ENCODE peak calls at places on chromosomes 13 and 19, in five cellular contexts. Q, B, C, J and L are unnamed samples.

GRCh38 chr19:35509018-35509652 is 4.3 kb downstream of the DMKN start:
- DNase-seq in Q (no peak), B (no peak), C (no peak), J (no peak), L (no peak)

GRCh38 chr13:49995535-49996165 is 1.2 kb upstream of the TRIM13 start:
- DNase-seq in Q (no peak), B (peak; percentile 9), C (peak; percentile 64), J (no peak), L (no peak)

GRCh38 chr19:1170938-1171754 is 2.9 kb downstream of the SBNO2 start:
- DNase-seq in Q (no peak), B (no peak), C (no peak), J (no peak), L (no peak)

GRCh38 chr13:105084931-105085330 is 1450.5 kb downstream of the EFNB2 start:
- DNase-seq in Q (no peak), B (no peak), C (no peak), J (no peak), L (no peak)

GRCh38 chr19:29329460-29330134 is 116.6 kb upstream of the UQCRFS1 start:
- DNase-seq in Q (peak; percentile 24), B (no peak), C (peak; percentile 90), J (no peak), L (peak; percentile 18)

GRCh38 chr13:114119196-114119595 is 13.2 kb downstream of the RASA3 start:
- DNase-seq in Q (no peak), B (peak; percentile 65), C (no peak), J (peak; percentile 95), L (no peak)

GRCh38 chr13:48816696-48817095 is 159.0 kb upstream of the FNDC3A start:
- DNase-seq in Q (no peak), B (no peak), C (no peak), J (peak; percentile 31), L (no peak)

GRCh38 chr13:70391678-70392077 is 283.4 kb upstream of the KLHL1 start:
- DNase-seq in Q (no peak), B (no peak), C (no peak), J (no peak), L (no peak)

GRCh38 chr13:46839399-46839798 is 42.4 kb upstream of the ESD start:
- DNase-seq in Q (no peak), B (no peak), C (no peak), J (no peak), L (no peak)

GRCh38 chr19:29576043-29576442 is 30.0 kb upstream of the POP4 start:
- DNase-seq in Q (no peak), B (no peak), C (no peak), J (peak; percentile 10), L (no peak)

GRCh38 chr19:49231804-49232203 is 74.2 kb downstream of the TRPM4 start:
- DNase-seq in Q (no peak), B (no peak), C (no peak), J (no peak), L (no peak)

GRCh38 chr19:51726049-51726448 is 2.3 kb upstream of the HAS1 start:
- DNase-seq in Q (peak; percentile 82), B (no peak), C (no peak), J (peak; percentile 41), L (no peak)

GRCh38 chr19:57637379-57637778 is 4.4 kb downstream of the ZNF211 start:
- DNase-seq in Q (no peak), B (no peak), C (no peak), J (no peak), L (no peak)

GRCh38 chr13:20435616-20436368 is 89.9 kb downstream of the CRYL1 start:
- DNase-seq in Q (no peak), B (no peak), C (no peak), J (no peak), L (no peak)

GRCh38 chr19:42516771-42517170 is 11.5 kb downstream of the CEACAM1 start:
- DNase-seq in Q (no peak), B (no peak), C (no peak), J (no peak), L (no peak)

GRCh38 chr19:19871932-19872331 is 6.2 kb downstream of the ZNF253 start:
- DNase-seq in Q (no peak), B (no peak), C (no peak), J (no peak), L (no peak)

GRCh38 chr13:25232937-25233515 is 54.3 kb downstream of the MTMR6 start:
- DNase-seq in Q (peak; percentile 18), B (peak; percentile 55), C (peak; percentile 77), J (peak; percentile 21), L (no peak)

GRCh38 chr19:7488736-7489353 is at the start of gene PEX11G:
- DNase-seq in Q (peak; percentile 99), B (peak; percentile 99), C (peak; percentile 95), J (peak; percentile 81), L (peak; percentile 63)

GRCh38 chr19:13430790-13431582 is 75.3 kb downstream of the CACNA1A start:
- DNase-seq in Q (peak; percentile 60), B (peak; percentile 39), C (peak; percentile 82), J (peak; percentile 42), L (peak; percentile 19)

DNA sequence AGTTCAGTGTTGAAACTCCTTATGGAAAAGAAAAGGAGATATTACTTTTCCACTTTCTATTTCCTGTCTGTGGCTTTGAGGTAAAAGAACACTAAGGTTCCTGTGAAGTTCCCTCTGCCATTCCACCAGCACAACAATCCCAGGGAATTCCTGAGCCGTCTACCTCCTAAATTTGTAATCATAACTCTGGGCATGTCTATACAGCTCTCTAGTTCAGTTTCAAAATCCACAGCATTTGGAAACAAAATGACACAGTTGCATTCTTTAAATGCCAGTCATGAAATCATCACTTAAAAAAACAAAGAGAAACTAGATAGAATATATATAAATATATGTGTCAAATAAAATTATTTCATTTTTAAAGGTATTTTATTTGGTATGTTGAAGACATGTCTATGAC is 9.0 kb upstream of the THSD1 start:
- DNase-seq in Q (no peak), B (no peak), C (no peak), J (peak; percentile 69), L (no peak)
- H3K4me2 ChIP-seq in Q (no peak overlapping the region), B (peak overlapping the region; percentile 6), C (no peak overlapping the region), J (peak overlapping the region; percentile 72), L (no peak overlapping the region)

DNA sequence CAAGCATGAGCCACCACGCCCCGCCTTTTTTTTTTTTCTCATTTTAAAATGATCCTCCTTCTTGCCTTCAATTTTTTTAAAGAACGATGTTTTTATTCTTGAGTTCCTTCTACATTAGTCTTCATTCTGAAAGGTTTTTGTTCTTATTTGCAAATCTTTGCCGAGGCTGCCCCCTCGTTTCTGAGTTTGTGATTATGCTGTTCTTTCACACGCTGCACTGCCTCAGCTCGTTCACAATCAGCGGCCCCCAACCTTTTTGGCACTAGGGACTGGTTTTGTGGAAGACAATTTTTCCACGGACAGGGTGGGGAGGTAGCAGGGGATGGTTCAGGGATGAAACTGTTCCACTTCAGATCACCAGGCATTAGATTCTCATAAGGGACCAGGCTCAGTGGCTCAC is 26.6 kb downstream of the ZNF787 start:
- DNase-seq in Q (no peak), B (no peak), C (no peak), J (no peak), L (no peak)
- H3K36me3 ChIP-seq in Q (peaks cover 79% of the 10 kb centered on the region), B (peaks cover 29% of the 10 kb centered on the region), C (peaks cover 5% of the 10 kb centered on the region), J (peaks cover 46% of the 10 kb centered on the region), L (no peaks in the 10 kb centered on the region)

GRCh38 chr19:16841391-16841926 is 12.3 kb downstream of the SIN3B start:
- DNase-seq in Q (no peak), B (no peak), C (no peak), J (no peak), L (no peak)

GRCh38 chr19:16834747-16835146 is 5.5 kb downstream of the SIN3B start:
- DNase-seq in Q (no peak), B (no peak), C (no peak), J (peak; percentile 28), L (no peak)

GRCh38 chr19:16831531-16831930 is 2.3 kb downstream of the SIN3B start:
- DNase-seq in Q (no peak), B (no peak), C (no peak), J (no peak), L (no peak)

GRCh38 chr19:16836906-16837362 is 7.7 kb downstream of the SIN3B start:
- DNase-seq in Q (no peak), B (no peak), C (no peak), J (no peak), L (no peak)

GRCh38 chr19:16836115-16836905 is 7.1 kb downstream of the SIN3B start:
- DNase-seq in Q (no peak), B (no peak), C (no peak), J (peak; percentile 39), L (no peak)
- H4K20me1 ChIP-seq in Q (peaks cover 3% of the 10 kb centered on the region), B (peaks cover 13% of the 10 kb centered on the region), C (no peaks in the 10 kb centered on the region), J (peaks cover 37% of the 10 kb centered on the region), L (no peaks in the 10 kb centered on the region)

GRCh38 chr19:2960120-2960519 is 15.3 kb upstream of the ZNF77 start:
- DNase-seq in Q (no peak), B (no peak), C (no peak), J (no peak), L (no peak)

GRCh38 chr19:2963122-2963521 is 14.2 kb upstream of the TLE6 start:
- DNase-seq in Q (no peak), B (no peak), C (no peak), J (no peak), L (no peak)

GRCh38 chr19:2964874-2965273 is 12.5 kb upstream of the TLE6 start:
- DNase-seq in Q (no peak), B (no peak), C (no peak), J (no peak), L (no peak)

GRCh38 chr19:2957160-2957559 is 12.4 kb upstream of the ZNF77 start:
- DNase-seq in Q (no peak), B (no peak), C (no peak), J (no peak), L (no peak)

DNA sequence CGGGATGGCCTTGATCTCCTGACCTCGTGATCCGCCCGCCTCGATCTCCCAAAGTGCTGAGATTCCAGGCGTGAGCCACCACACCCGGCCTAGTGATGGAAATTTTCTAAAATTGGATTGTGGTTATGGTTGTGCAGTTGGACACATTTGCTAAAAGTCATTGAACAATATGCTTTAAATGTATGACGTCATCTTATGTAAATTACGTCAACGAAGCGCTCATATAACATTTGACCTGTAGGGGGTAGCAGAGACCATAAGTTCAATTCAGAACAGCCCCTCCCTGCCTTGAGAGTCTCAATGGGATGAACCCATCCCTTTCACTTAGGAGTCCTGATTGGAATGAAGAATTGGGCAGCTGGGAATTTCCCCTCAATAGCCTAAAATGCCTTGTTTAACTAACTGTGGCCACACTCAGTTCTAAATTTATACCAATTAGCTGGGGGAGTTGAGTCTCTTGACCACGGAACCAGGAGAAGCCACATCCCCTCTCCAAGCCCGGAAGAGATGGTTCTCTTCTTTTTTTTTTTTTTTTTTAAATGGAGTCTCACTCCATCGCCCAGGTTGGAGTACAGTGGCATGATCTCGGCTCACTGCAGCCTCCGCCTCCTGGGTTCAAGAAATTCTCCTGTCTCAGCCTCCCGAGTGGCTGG is 15.2 kb upstream of the TLE6 start:
- DNase-seq in Q (peak; percentile 66), B (peak; percentile 77), C (peak; percentile 90), J (peak; percentile 89), L (peak; percentile 58)
- H3K4me2 ChIP-seq in Q (no peak overlapping the region), B (no peak overlapping the region), C (no peak overlapping the region), J (peak overlapping the region; percentile 85), L (no peak overlapping the region)

DNA sequence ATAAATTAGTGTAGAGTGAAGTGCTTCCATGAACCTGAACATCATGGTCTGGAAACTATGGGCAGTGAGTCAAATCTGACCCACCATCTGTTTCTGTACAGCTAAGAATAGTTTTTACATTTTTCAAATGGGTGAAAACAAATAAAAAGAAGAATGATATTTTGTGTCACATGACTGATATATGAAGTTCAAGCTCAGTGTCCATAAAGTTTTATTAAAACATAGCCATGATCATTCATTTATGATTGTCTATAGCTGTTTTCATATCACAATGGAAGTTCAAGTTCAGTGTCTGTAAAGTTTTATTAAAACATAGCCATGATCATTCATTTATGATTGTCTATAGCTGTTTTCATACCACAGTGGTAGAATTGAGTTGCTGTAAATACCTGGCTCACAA is 42.7 kb downstream of the ZNF333 start:
- DNase-seq in Q (no peak), B (no peak), C (no peak), J (no peak), L (no peak)
- H3K36me3 ChIP-seq in Q (peaks cover 10% of the 10 kb centered on the region), B (no peaks in the 10 kb centered on the region), C (no peaks in the 10 kb centered on the region), J (no peaks in the 10 kb centered on the region), L (no peaks in the 10 kb centered on the region)